ENCODE peak calls at places on chromosomes 1 and 21, in seven cellular contexts. W is omental fat pad; K is RCC 7860; I is KBM-7; E is pons; F is CD8-positive, alpha-beta T cell; T is NCI-H510A. Y is an unnamed sample.

GRCh38 chr1:6000444-6001288 is 8.4 kb upstream of the NPHP4 start:
- DNase-seq in W (no peak), I (no peak), F (no peak), E (no peak), K (no peak), T (no peak), Y (no peak)

GRCh38 chr1:11337536-11338350 is 64.7 kb downstream of the UBIAD1 start:
- DNase-seq in I (peak), W (no peak), E (no peak), K (no peak), F (peak), T (peak), Y (no peak)

GRCh38 chr1:182676321-182676720 is 8.1 kb downstream of the RGS8 start:
- DNase-seq in T (no peak), E (no peak), K (no peak), W (no peak), F (no peak), I (no peak), Y (no peak)

GRCh38 chr1:40742363-40743061 is 41.1 kb upstream of the KCNQ4 start:
- DNase-seq in W (no peak), K (no peak), F (no peak), I (peak), T (no peak), E (no peak), Y (no peak)

GRCh38 chr1:100404816-100405215 is 52.5 kb downstream of the CDC14A start:
- DNase-seq in F (no peak), I (no peak), W (no peak), K (no peak), E (no peak), T (no peak), Y (no peak)

GRCh38 chr1:4380564-4381168 is 273.7 kb upstream of the AJAP1 start:
- DNase-seq in T (no peak), W (no peak), K (peak), E (no peak), I (no peak), F (no peak), Y (no peak)

GRCh38 chr1:177392336-177392735 is 221.6 kb downstream of the BRINP2 start:
- DNase-seq in T (no peak), W (no peak), F (no peak), K (no peak), I (no peak), E (no peak), Y (no peak)

GRCh38 chr1:10528066-10529014 is 53.6 kb downstream of the PEX14 start:
- DNase-seq in I (no peak), F (no peak), K (peak), T (no peak), E (no peak), W (no peak), Y (no peak)

GRCh38 chr1:207925210-207925609 is 14.3 kb upstream of the CD34 start:
- DNase-seq in K (no peak), I (no peak), W (no peak), T (peak), E (peak), F (no peak), Y (peak)

GRCh38 chr21:33775100-33775828 is 133.0 kb downstream of the ITSN1 start:
- DNase-seq in I (no peak), T (no peak), F (no peak), W (no peak), E (no peak), K (no peak), Y (no peak)

GRCh38 chr1:42524330-42524729 is 61.2 kb downstream of the CCDC30 start:
- DNase-seq in E (no peak), I (no peak), K (no peak), W (no peak), T (no peak), F (no peak), Y (no peak)

GRCh38 chr1:38558476-38559179 is 300.9 kb downstream of the RRAGC start:
- DNase-seq in E (no peak), K (no peak), F (no peak), W (no peak), I (no peak), T (no peak), Y (no peak)

GRCh38 chr1:174160109-174160473 is 771 bp downstream of the RABGAP1L start:
- DNase-seq in F (no peak), T (no peak), E (peak), I (no peak), W (peak), K (peak), Y (peak)

GRCh38 chr1:95154096-95154495 is 36.9 kb downstream of the TLCD4 start:
- DNase-seq in I (no peak), W (no peak), F (no peak), E (no peak), K (no peak), T (no peak), Y (no peak)

GRCh38 chr1:237065903-237066302 is 23.9 kb downstream of the RYR2 start:
- DNase-seq in W (no peak), E (no peak), F (no peak), I (no peak), T (no peak), K (no peak), Y (no peak)

GRCh38 chr1:230105754-230106625 is 39.0 kb downstream of the GALNT2 start:
- DNase-seq in K (peak), W (no peak), E (no peak), T (no peak), I (no peak), F (no peak), Y (no peak)

GRCh38 chr1:43639990-43640794 is 9.8 kb upstream of the KDM4A start:
- DNase-seq in E (no peak), I (no peak), T (peak), W (no peak), K (no peak), F (no peak), Y (no peak)

GRCh38 chr1:193421487-193421886 is 235.1 kb upstream of the B3GALT2 start:
- DNase-seq in W (no peak), K (no peak), E (no peak), I (no peak), T (no peak), F (no peak), Y (no peak)

GRCh38 chr1:78688701-78689100 is 39.1 kb downstream of the IFI44 start:
- DNase-seq in K (peak), F (no peak), I (no peak), T (no peak), W (no peak), E (peak), Y (no peak)

GRCh38 chr1:111882986-111883560 is 106.4 kb downstream of the KCND3 start:
- DNase-seq in I (no peak), F (no peak), E (no peak), K (no peak), W (no peak), T (no peak), Y (no peak)

GRCh38 chr1:188642585-188643168 is 1813.9 kb downstream of the PLA2G4A start:
- DNase-seq in I (no peak), F (no peak), K (no peak), T (peak), W (no peak), E (no peak), Y (no peak)

GRCh38 chr1:45348609-45348965 is 8.3 kb upstream of the MUTYH start:
- DNase-seq in T (no peak), F (no peak), E (no peak), W (no peak), K (no peak), I (no peak), Y (no peak)